ENCODE peak calls at places on chromosomes 5 and 9, in eight cellular contexts. One of them, this sample, is unnamed. For H3K4me1, the result is how much of the 10 kb centered on the place peaks cover.

GRCh38 chr9:29740518-29740917 is 2167.2 kb upstream of the C9orf72 start:
- DNase-seq in ascending aorta: no peak
- DNase-seq in tibial artery: no peak
- DNase-seq in right cardiac atrium: no peak
- DNase-seq in Panc1: no peak
- DNase-seq in thyroid gland: no peak
- DNase-seq in GM23248: no peak
- DNase-seq in CD8-positive, alpha-beta memory T cell: no peak
- DNase-seq in this sample: no peak

GRCh38 chr5:177319913-177320588 is 8.4 kb upstream of the MXD3 start:
- DNase-seq in thyroid gland: no peak
- DNase-seq in GM23248: no peak
- DNase-seq in ascending aorta: no peak
- DNase-seq in tibial artery: no peak
- DNase-seq in right cardiac atrium: peak
- DNase-seq in CD8-positive, alpha-beta memory T cell: no peak
- DNase-seq in Panc1: no peak
- DNase-seq in this sample: peak

GRCh38 chr9:71987471-71988371 is 72.7 kb downstream of the C9orf57 start:
- DNase-seq in CD8-positive, alpha-beta memory T cell: no peak
- DNase-seq in thyroid gland: no peak
- DNase-seq in Panc1: no peak
- DNase-seq in GM23248: no peak
- DNase-seq in ascending aorta: no peak
- DNase-seq in tibial artery: no peak
- DNase-seq in right cardiac atrium: no peak
- DNase-seq in this sample: no peak

GRCh38 chr5:143601917-143602333 is 198.4 kb upstream of the NR3C1 start:
- DNase-seq in Panc1: no peak
- DNase-seq in GM23248: no peak
- DNase-seq in CD8-positive, alpha-beta memory T cell: peak
- DNase-seq in right cardiac atrium: no peak
- DNase-seq in ascending aorta: no peak
- DNase-seq in thyroid gland: no peak
- DNase-seq in tibial artery: no peak
- DNase-seq in this sample: no peak

GRCh38 chr5:90933298-90933697 is 374.7 kb downstream of the ADGRV1 start:
- DNase-seq in thyroid gland: no peak
- DNase-seq in tibial artery: no peak
- DNase-seq in GM23248: no peak
- DNase-seq in Panc1: no peak
- DNase-seq in CD8-positive, alpha-beta memory T cell: no peak
- DNase-seq in ascending aorta: no peak
- DNase-seq in right cardiac atrium: no peak
- DNase-seq in this sample: no peak

GRCh38 chr9:20621553-20622329 is 558 bp downstream of the MLLT3 start:
- DNase-seq in GM23248: peak
- DNase-seq in Panc1: no peak
- DNase-seq in tibial artery: peak
- DNase-seq in CD8-positive, alpha-beta memory T cell: peak
- DNase-seq in right cardiac atrium: peak
- DNase-seq in thyroid gland: peak
- DNase-seq in ascending aorta: peak
- DNase-seq in this sample: peak

GRCh38 chr9:106954562-106954961 is 91.6 kb downstream of the ZNF462 start:
- DNase-seq in Panc1: no peak
- DNase-seq in GM23248: peak
- DNase-seq in right cardiac atrium: no peak
- DNase-seq in ascending aorta: no peak
- DNase-seq in thyroid gland: no peak
- DNase-seq in tibial artery: no peak
- DNase-seq in CD8-positive, alpha-beta memory T cell: no peak
- DNase-seq in this sample: no peak

GRCh38 chr5:68519135-68519534 is 303.6 kb downstream of the PIK3R1 start:
- DNase-seq in right cardiac atrium: no peak
- DNase-seq in tibial artery: no peak
- DNase-seq in Panc1: no peak
- DNase-seq in CD8-positive, alpha-beta memory T cell: no peak
- DNase-seq in GM23248: no peak
- DNase-seq in thyroid gland: no peak
- DNase-seq in ascending aorta: no peak
- DNase-seq in this sample: no peak

GRCh38 chr9:33443047-33443446 is 4.3 kb downstream of the AQP3 start:
- DNase-seq in ascending aorta: no peak
- DNase-seq in CD8-positive, alpha-beta memory T cell: no peak
- DNase-seq in right cardiac atrium: no peak
- DNase-seq in Panc1: no peak
- DNase-seq in GM23248: no peak
- DNase-seq in tibial artery: no peak
- DNase-seq in thyroid gland: no peak
- DNase-seq in this sample: no peak

GRCh38 chr9:100466171-100466827 is 6.7 kb upstream of the TMEFF1 start:
- DNase-seq in GM23248: no peak
- DNase-seq in ascending aorta: no peak
- DNase-seq in tibial artery: no peak
- DNase-seq in right cardiac atrium: no peak
- DNase-seq in Panc1: no peak
- DNase-seq in CD8-positive, alpha-beta memory T cell: no peak
- DNase-seq in thyroid gland: peak
- DNase-seq in this sample: no peak

GRCh38 chr9:126146254-126147145 is 180.1 kb upstream of the MVB12B start:
- DNase-seq in ascending aorta: no peak
- DNase-seq in tibial artery: no peak
- DNase-seq in CD8-positive, alpha-beta memory T cell: no peak
- DNase-seq in right cardiac atrium: no peak
- DNase-seq in thyroid gland: no peak
- DNase-seq in GM23248: peak
- DNase-seq in Panc1: no peak
- DNase-seq in this sample: no peak

GRCh38 chr5:66828551-66829421 is 232.6 kb downstream of the MAST4 start:
- DNase-seq in thyroid gland: peak
- DNase-seq in ascending aorta: peak
- DNase-seq in CD8-positive, alpha-beta memory T cell: peak
- DNase-seq in Panc1: no peak
- DNase-seq in right cardiac atrium: peak
- DNase-seq in GM23248: peak
- DNase-seq in tibial artery: no peak
- DNase-seq in this sample: peak

GRCh38 chr5:39726467-39726866 is 301.7 kb upstream of the DAB2 start:
- DNase-seq in GM23248: no peak
- DNase-seq in right cardiac atrium: no peak
- DNase-seq in thyroid gland: no peak
- DNase-seq in CD8-positive, alpha-beta memory T cell: no peak
- DNase-seq in ascending aorta: no peak
- DNase-seq in Panc1: no peak
- DNase-seq in tibial artery: no peak
- DNase-seq in this sample: no peak

GRCh38 chr9:130893250-130894101 is 3.1 kb downstream of the QRFP start:
- DNase-seq in CD8-positive, alpha-beta memory T cell: no peak
- DNase-seq in right cardiac atrium: peak
- DNase-seq in GM23248: no peak
- DNase-seq in thyroid gland: no peak
- DNase-seq in Panc1: no peak
- DNase-seq in ascending aorta: no peak
- DNase-seq in tibial artery: no peak
- DNase-seq in this sample: no peak

GRCh38 chr9:121289554-121290370 is 21.8 kb downstream of the GSN start:
- DNase-seq in tibial artery: peak
- DNase-seq in right cardiac atrium: no peak
- DNase-seq in thyroid gland: no peak
- DNase-seq in GM23248: peak
- DNase-seq in CD8-positive, alpha-beta memory T cell: no peak
- DNase-seq in Panc1: no peak
- DNase-seq in ascending aorta: no peak
- DNase-seq in this sample: peak

GRCh38 chr9:131608469-131609115 is 63.3 kb downstream of the PRRT1B start:
- DNase-seq in CD8-positive, alpha-beta memory T cell: no peak
- DNase-seq in Panc1: peak
- DNase-seq in right cardiac atrium: peak
- DNase-seq in thyroid gland: peak
- DNase-seq in tibial artery: peak
- DNase-seq in GM23248: peak
- DNase-seq in ascending aorta: peak
- DNase-seq in this sample: no peak

GRCh38 chr5:159833088-159833487 is 83.2 kb upstream of the ADRA1B start:
- DNase-seq in right cardiac atrium: no peak
- DNase-seq in CD8-positive, alpha-beta memory T cell: no peak
- DNase-seq in Panc1: no peak
- DNase-seq in thyroid gland: no peak
- DNase-seq in tibial artery: no peak
- DNase-seq in ascending aorta: no peak
- DNase-seq in GM23248: no peak
- DNase-seq in this sample: no peak

GRCh38 chr5:135950611-135951010 is 4.2 kb downstream of the LECT2 start:
- DNase-seq in CD8-positive, alpha-beta memory T cell: no peak
- DNase-seq in Panc1: no peak
- DNase-seq in right cardiac atrium: no peak
- DNase-seq in thyroid gland: no peak
- DNase-seq in GM23248: peak
- DNase-seq in ascending aorta: no peak
- DNase-seq in tibial artery: no peak
- DNase-seq in this sample: no peak

GRCh38 chr9:136512651-136513066 is 29.8 kb upstream of the SEC16A start:
- DNase-seq in GM23248: peak
- DNase-seq in right cardiac atrium: peak
- DNase-seq in CD8-positive, alpha-beta memory T cell: no peak
- DNase-seq in ascending aorta: no peak
- DNase-seq in tibial artery: no peak
- DNase-seq in thyroid gland: no peak
- DNase-seq in Panc1: no peak
- DNase-seq in this sample: no peak

GRCh38 chr9:127066060-127066774 is 56.2 kb downstream of the ANGPTL2 start:
- DNase-seq in GM23248: peak
- DNase-seq in tibial artery: no peak
- DNase-seq in thyroid gland: no peak
- DNase-seq in right cardiac atrium: no peak
- DNase-seq in Panc1: no peak
- DNase-seq in CD8-positive, alpha-beta memory T cell: no peak
- DNase-seq in ascending aorta: no peak
- DNase-seq in this sample: no peak

GRCh38 chr5:72599519-72600400 is 92.5 kb upstream of the ZNF366 start:
- DNase-seq in tibial artery: no peak
- DNase-seq in CD8-positive, alpha-beta memory T cell: no peak
- DNase-seq in Panc1: no peak
- DNase-seq in ascending aorta: no peak
- DNase-seq in thyroid gland: no peak
- DNase-seq in right cardiac atrium: no peak
- DNase-seq in GM23248: peak
- DNase-seq in this sample: no peak

GRCh38 chr5:1517838-1518237 is 5.9 kb downstream of the LPCAT1 start:
- DNase-seq in Panc1: no peak
- DNase-seq in thyroid gland: no peak
- DNase-seq in ascending aorta: peak
- DNase-seq in GM23248: no peak
- DNase-seq in right cardiac atrium: peak
- DNase-seq in tibial artery: peak
- DNase-seq in CD8-positive, alpha-beta memory T cell: no peak
- DNase-seq in this sample: peak

GRCh38 chr5:172096184-172096941 is 89.9 kb upstream of the FBXW11 start:
- DNase-seq in GM23248: no peak
- DNase-seq in Panc1: no peak
- DNase-seq in ascending aorta: no peak
- DNase-seq in tibial artery: no peak
- DNase-seq in thyroid gland: no peak
- DNase-seq in right cardiac atrium: peak
- DNase-seq in CD8-positive, alpha-beta memory T cell: no peak
- DNase-seq in this sample: no peak
- H3K27ac ChIP-seq in GM23248: no peak
- H3K27ac ChIP-seq in Panc1: no peak
- H3K27ac ChIP-seq in ascending aorta: no peak
- H3K27ac ChIP-seq in tibial artery: no peak
- H3K27ac ChIP-seq in thyroid gland: no peak
- H3K27ac ChIP-seq in right cardiac atrium: no peak
- H3K27ac ChIP-seq in CD8-positive, alpha-beta memory T cell: no peak
- H3K27ac ChIP-seq in this sample: no peak

DNA sequence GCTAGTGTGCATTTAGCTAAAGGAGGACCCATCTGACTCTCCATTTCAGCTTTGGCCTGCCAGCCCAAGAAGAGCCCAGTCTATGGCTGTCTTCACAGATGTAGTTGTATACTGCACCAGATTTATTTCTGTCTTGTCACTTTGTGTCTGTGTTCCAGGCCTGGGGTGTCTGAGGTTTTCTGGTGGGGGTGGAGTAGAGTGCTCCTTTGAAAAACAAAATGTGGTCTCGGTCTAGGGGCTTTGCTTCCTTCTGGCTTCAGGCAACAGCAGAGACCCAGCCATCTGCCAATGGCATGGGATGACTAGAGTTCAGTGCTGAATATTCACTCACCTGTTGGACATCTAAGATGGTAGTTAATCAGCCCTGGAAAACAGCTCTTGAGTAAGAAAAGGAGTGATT is 10.9 kb downstream of the IGIP start:
- DNase-seq in GM23248: no peak
- DNase-seq in thyroid gland: no peak
- DNase-seq in right cardiac atrium: no peak
- DNase-seq in Panc1: no peak
- DNase-seq in tibial artery: no peak
- DNase-seq in ascending aorta: no peak
- DNase-seq in CD8-positive, alpha-beta memory T cell: no peak
- DNase-seq in this sample: no peak
- H3K4me1 ChIP-seq in GM23248: under half
- H3K4me1 ChIP-seq in thyroid gland: half or more
- H3K4me1 ChIP-seq in right cardiac atrium: under half
- H3K4me1 ChIP-seq in Panc1: under half
- H3K4me1 ChIP-seq in tibial artery: under half
- H3K4me1 ChIP-seq in ascending aorta: under half
- H3K4me1 ChIP-seq in CD8-positive, alpha-beta memory T cell: under half
- H3K4me1 ChIP-seq in this sample: under half

GRCh38 chr9:6384732-6385131 is 28.3 kb upstream of the UHRF2 start:
- DNase-seq in right cardiac atrium: no peak
- DNase-seq in tibial artery: no peak
- DNase-seq in CD8-positive, alpha-beta memory T cell: no peak
- DNase-seq in GM23248: no peak
- DNase-seq in thyroid gland: no peak
- DNase-seq in ascending aorta: no peak
- DNase-seq in Panc1: no peak
- DNase-seq in this sample: no peak
- H3K27ac ChIP-seq in right cardiac atrium: no peak
- H3K27ac ChIP-seq in tibial artery: peak
- H3K27ac ChIP-seq in CD8-positive, alpha-beta memory T cell: no peak
- H3K27ac ChIP-seq in GM23248: peak
- H3K27ac ChIP-seq in thyroid gland: no peak
- H3K27ac ChIP-seq in ascending aorta: peak
- H3K27ac ChIP-seq in Panc1: no peak
- H3K27ac ChIP-seq in this sample: no peak

GRCh38 chr5:26945881-26946280 is 92.5 kb downstream of the CDH9 start:
- DNase-seq in CD8-positive, alpha-beta memory T cell: no peak
- DNase-seq in ascending aorta: no peak
- DNase-seq in right cardiac atrium: no peak
- DNase-seq in GM23248: no peak
- DNase-seq in Panc1: no peak
- DNase-seq in thyroid gland: no peak
- DNase-seq in tibial artery: no peak
- DNase-seq in this sample: no peak

DNA sequence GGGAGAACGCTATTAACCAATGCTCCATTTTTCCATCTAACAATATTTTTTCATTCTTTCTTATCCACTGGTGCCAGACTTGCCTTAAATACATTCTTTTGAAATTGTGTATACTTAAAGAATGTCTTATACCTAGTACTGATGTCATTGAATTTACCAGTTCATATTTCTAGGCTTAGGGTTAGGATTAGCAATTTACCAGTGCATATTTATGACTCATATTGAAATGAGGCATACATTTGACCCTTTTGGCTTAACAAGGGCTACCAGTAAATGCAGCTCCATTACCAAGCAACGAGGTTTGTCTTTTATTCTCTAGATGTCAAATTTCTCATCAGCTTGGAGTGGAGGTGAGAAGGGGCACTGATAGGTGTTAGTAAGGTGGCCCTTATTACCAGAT is 89.5 kb downstream of the CDH9 start:
- DNase-seq in GM23248: no peak
- DNase-seq in thyroid gland: no peak
- DNase-seq in tibial artery: no peak
- DNase-seq in Panc1: no peak
- DNase-seq in right cardiac atrium: no peak
- DNase-seq in ascending aorta: no peak
- DNase-seq in CD8-positive, alpha-beta memory T cell: no peak
- DNase-seq in this sample: no peak
- H3K4me1 ChIP-seq in GM23248: under half
- H3K4me1 ChIP-seq in thyroid gland: under half
- H3K4me1 ChIP-seq in tibial artery: under half
- H3K4me1 ChIP-seq in Panc1: under half
- H3K4me1 ChIP-seq in right cardiac atrium: under half
- H3K4me1 ChIP-seq in ascending aorta: under half
- H3K4me1 ChIP-seq in CD8-positive, alpha-beta memory T cell: under half
- H3K4me1 ChIP-seq in this sample: under half